ENCODE peak calls at places on chromosomes 3 and 15, in six cellular contexts. A is left ventricle myocardium inferior, R is mesenchymal stem cell, Q is brain microvascular endothelial cell, G is pancreas, E is lower lobe of right lung. T is an unnamed sample.

GRCh38 chr3:23961064-23961463 is 16.0 kb downstream of the NR1D2 start:
- DNase-seq in A (no peak), R (no peak), Q (no peak), G (no peak), E (no peak), T (no peak)

GRCh38 chr3:37768107-37768809 is 93.4 kb upstream of the CTDSPL start:
- DNase-seq in A (no peak), R (peak), Q (peak), G (peak), E (no peak), T (no peak)

GRCh38 chr15:101042320-101042719 is 123.2 kb downstream of the LRRK1 start:
- DNase-seq in A (no peak), R (no peak), Q (no peak), G (no peak), E (no peak), T (peak)

GRCh38 chr15:67601008-67601620 is 58.6 kb downstream of the MAP2K5 start:
- DNase-seq in A (no peak), R (no peak), Q (no peak), G (no peak), E (no peak), T (no peak)

GRCh38 chr15:43915820-43916660 is 89.2 kb downstream of the WDR76 start:
- DNase-seq in A (no peak), R (no peak), Q (no peak), G (no peak), E (no peak), T (peak)

GRCh38 chr15:58903232-58903631 is 30.2 kb downstream of the SLTM start:
- DNase-seq in A (no peak), R (peak), Q (peak), G (no peak), E (no peak), T (no peak)

GRCh38 chr15:42091753-42092665 is 2.4 kb downstream of the PLA2G4D start:
- DNase-seq in A (no peak), R (no peak), Q (no peak), G (no peak), E (no peak), T (no peak)

GRCh38 chr3:58609990-58610389 is 32.8 kb upstream of the FAM107A start:
- DNase-seq in A (no peak), R (no peak), Q (no peak), G (no peak), E (no peak), T (no peak)

GRCh38 chr3:48451270-48451669 is 4.7 kb downstream of the ATRIP start:
- DNase-seq in A (no peak), R (no peak), Q (no peak), G (no peak), E (no peak), T (no peak)

GRCh38 chr15:40477703-40478269 is 7.0 kb downstream of the CHST14 start:
- DNase-seq in A (no peak), R (no peak), Q (no peak), G (no peak), E (no peak), T (no peak)

GRCh38 chr3:182323126-182323727 is 470.1 kb upstream of the ATP11B start:
- DNase-seq in A (no peak), R (no peak), Q (no peak), G (no peak), E (no peak), T (no peak)

GRCh38 chr3:155744626-155745324 is at the start of gene PLCH1:
- DNase-seq in A (peak), R (peak), Q (peak), G (peak), E (peak), T (peak)

GRCh38 chr3:156388469-156389150 is 166.3 kb downstream of the SSR3 start:
- DNase-seq in A (peak), R (peak), Q (peak), G (no peak), E (no peak), T (no peak)

GRCh38 chr3:68931406-68932149 is 769 bp downstream of the TAFA4 start:
- DNase-seq in A (no peak), R (no peak), Q (no peak), G (peak), E (no peak), T (no peak)

GRCh38 chr15:100863406-100864198 is 16.0 kb upstream of the ALDH1A3 start:
- DNase-seq in A (peak), R (peak), Q (no peak), G (no peak), E (no peak), T (no peak)

GRCh38 chr15:67998599-67999122 is 55.5 kb upstream of the PIAS1 start:
- DNase-seq in A (no peak), R (peak), Q (peak), G (peak), E (no peak), T (no peak)

GRCh38 chr3:64190517-64191515 is 34.5 kb downstream of the PRICKLE2 start:
- DNase-seq in A (no peak), R (peak), Q (peak), G (no peak), E (no peak), T (no peak)

GRCh38 chr3:7172996-7173395 is 312.1 kb downstream of the GRM7 start:
- DNase-seq in A (no peak), R (no peak), Q (no peak), G (no peak), E (no peak), T (no peak)
- H3K27ac ChIP-seq in A (no peak), R (no peak), Q (no peak), G (no peak), E (no peak), T (no peak)

DNA sequence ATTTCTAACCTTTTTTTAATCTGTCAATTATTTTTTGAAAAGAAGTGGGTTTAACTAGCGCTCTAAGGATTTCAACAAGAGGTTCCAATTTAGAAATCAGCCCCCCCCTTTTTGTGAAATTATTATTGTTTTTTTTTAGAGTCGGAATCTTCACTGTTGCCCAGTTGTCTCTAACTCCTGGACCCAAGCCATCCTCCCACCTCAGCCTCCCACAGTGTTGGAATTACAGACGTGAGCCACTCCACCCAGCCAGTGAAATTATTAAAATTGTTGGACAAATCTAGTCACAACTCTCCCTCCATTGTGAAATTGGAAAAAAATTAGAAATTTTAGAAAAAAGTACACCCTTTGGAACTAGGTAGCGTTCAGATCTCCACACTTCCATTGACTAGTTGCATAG is 2.5 kb downstream of the AKAP13 start:
- DNase-seq in A (no peak), R (no peak), Q (no peak), G (no peak), E (no peak), T (no peak)
- H3K4me3 ChIP-seq in A (peak), R (no peak), Q (no peak), G (no peak), E (peak), T (no peak)

GRCh38 chr3:118117061-118117460 is 917.6 kb downstream of the IGSF11 start:
- DNase-seq in A (no peak), R (no peak), Q (no peak), G (no peak), E (no peak), T (no peak)
- H3K27ac ChIP-seq in A (no peak), R (no peak), Q (no peak), G (no peak), E (no peak), T (no peak)

DNA sequence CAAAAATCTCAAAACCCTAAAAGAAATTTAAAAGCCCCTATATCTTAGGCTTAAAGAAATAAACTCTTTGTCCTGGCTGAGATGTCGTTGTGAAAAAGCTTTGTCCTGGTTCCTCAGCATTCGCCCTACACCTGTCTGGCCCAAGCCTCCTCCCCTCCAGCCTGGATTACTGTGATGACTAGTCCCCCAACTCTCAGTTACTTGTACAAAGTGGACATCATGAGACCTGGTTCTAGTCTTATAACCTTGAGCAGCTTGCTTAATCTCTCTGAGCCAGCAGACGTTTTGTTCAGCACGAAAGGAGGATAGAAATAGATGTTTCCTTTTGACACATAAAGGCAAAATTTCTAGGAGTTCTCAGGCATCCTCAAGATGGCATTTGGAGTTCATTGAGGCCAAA is 51.6 kb downstream of the FILIP1L start:
- DNase-seq in A (no peak), R (no peak), Q (no peak), G (no peak), E (no peak), T (no peak)
- H3K4me3 ChIP-seq in A (no peak), R (no peak), Q (no peak), G (no peak), E (no peak), T (no peak)

DNA sequence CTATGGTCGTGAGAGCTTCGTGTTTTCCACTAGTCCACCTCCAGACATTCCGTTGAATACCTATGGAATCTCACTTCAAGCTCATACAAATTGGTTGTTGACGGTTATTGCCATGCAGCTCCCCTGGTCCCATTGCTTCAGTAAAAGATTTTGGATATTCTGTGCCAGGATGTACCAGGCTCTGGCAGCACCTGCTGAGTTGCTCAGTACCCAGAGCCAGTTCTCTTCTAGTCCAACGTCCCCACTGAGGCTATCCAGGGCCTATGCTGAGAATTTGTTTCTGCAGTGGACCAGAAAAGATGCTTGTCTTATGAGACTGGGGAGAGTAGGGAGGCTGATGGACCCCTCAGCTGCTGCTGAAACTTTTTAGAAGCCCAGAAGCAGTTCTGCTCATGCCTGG is 278.9 kb downstream of the FEZF2 start:
- DNase-seq in A (no peak), R (no peak), Q (no peak), G (no peak), E (no peak), T (no peak)
- H3K27ac ChIP-seq in A (peak), R (no peak), Q (no peak), G (no peak), E (no peak), T (no peak)

GRCh38 chr3:150421799-150422548 is 13.9 kb downstream of the TSC22D2 start:
- DNase-seq in A (no peak), R (peak), Q (no peak), G (no peak), E (no peak), T (no peak)

GRCh38 chr3:150419076-150419868 is 11.2 kb downstream of the TSC22D2 start:
- DNase-seq in A (no peak), R (no peak), Q (no peak), G (no peak), E (no peak), T (no peak)

GRCh38 chr3:150414989-150415388 is 6.9 kb downstream of the TSC22D2 start:
- DNase-seq in A (no peak), R (no peak), Q (no peak), G (no peak), E (no peak), T (no peak)

GRCh38 chr3:150421256-150421655 is 13.2 kb downstream of the TSC22D2 start:
- DNase-seq in A (no peak), R (no peak), Q (no peak), G (no peak), E (no peak), T (no peak)

GRCh38 chr3:150419959-150420358 is 11.9 kb downstream of the TSC22D2 start:
- DNase-seq in A (no peak), R (no peak), Q (no peak), G (no peak), E (no peak), T (no peak)
- H3K4me3 ChIP-seq in A (no peak), R (no peak), Q (no peak), G (no peak), E (no peak), T (no peak)

GRCh38 chr15:85334241-85334640 is 46.2 kb upstream of the AKAP13 start:
- DNase-seq in A (no peak), R (no peak), Q (no peak), G (no peak), E (no peak), T (no peak)

GRCh38 chr15:85331666-85332261 is 48.6 kb upstream of the AKAP13 start:
- DNase-seq in A (no peak), R (no peak), Q (no peak), G (no peak), E (peak), T (no peak)

GRCh38 chr15:85330941-85331588 is 49.3 kb upstream of the AKAP13 start:
- DNase-seq in A (peak), R (peak), Q (peak), G (peak), E (peak), T (peak)

GRCh38 chr15:85335193-85335939 is 45.0 kb upstream of the AKAP13 start:
- DNase-seq in A (no peak), R (peak), Q (no peak), G (no peak), E (no peak), T (no peak)

GRCh38 chr15:85333132-85333831 is 47.1 kb upstream of the AKAP13 start:
- DNase-seq in A (no peak), R (peak), Q (peak), G (no peak), E (no peak), T (no peak)
- H3K27ac ChIP-seq in A (peak), R (peak), Q (peak), G (no peak), E (no peak), T (no peak)

T was measured in ovary.